ENCODE peak calls at places on chromosomes 1 and 21, in eight cellular contexts. One of them, this sample, is unnamed.

GRCh38 chr1:30845891-30846290 is 62.7 kb downstream of the SDC3 start:
- DNase-seq in BE2C: no peak
- DNase-seq in heart left ventricle: no peak
- DNase-seq in fibroblast of villous mesenchyme: no peak
- DNase-seq in pancreas: no peak
- DNase-seq in esophagus squamous epithelium: no peak
- DNase-seq in heart right ventricle: no peak
- DNase-seq in left ventricle myocardium inferior: no peak
- DNase-seq in this sample: no peak

GRCh38 chr1:6121021-6121421 is 59.1 kb downstream of the CHD5 start:
- DNase-seq in left ventricle myocardium inferior: no peak
- DNase-seq in heart right ventricle: no peak
- DNase-seq in fibroblast of villous mesenchyme: no peak
- DNase-seq in esophagus squamous epithelium: no peak
- DNase-seq in BE2C: no peak
- DNase-seq in heart left ventricle: peak
- DNase-seq in pancreas: no peak
- DNase-seq in this sample: no peak

GRCh38 chr21:42746593-42747266 is 93.3 kb downstream of the PDE9A start:
- DNase-seq in pancreas: no peak
- DNase-seq in fibroblast of villous mesenchyme: no peak
- DNase-seq in heart left ventricle: peak
- DNase-seq in heart right ventricle: peak
- DNase-seq in esophagus squamous epithelium: no peak
- DNase-seq in left ventricle myocardium inferior: peak
- DNase-seq in BE2C: no peak
- DNase-seq in this sample: no peak

GRCh38 chr1:2540816-2541492 is 10.9 kb upstream of the HES5 start:
- DNase-seq in heart right ventricle: no peak
- DNase-seq in BE2C: no peak
- DNase-seq in fibroblast of villous mesenchyme: no peak
- DNase-seq in pancreas: no peak
- DNase-seq in esophagus squamous epithelium: no peak
- DNase-seq in left ventricle myocardium inferior: no peak
- DNase-seq in heart left ventricle: no peak
- DNase-seq in this sample: no peak

GRCh38 chr1:95247607-95248006 is 13.6 kb downstream of the RWDD3 start:
- DNase-seq in pancreas: no peak
- DNase-seq in left ventricle myocardium inferior: no peak
- DNase-seq in fibroblast of villous mesenchyme: no peak
- DNase-seq in heart left ventricle: no peak
- DNase-seq in BE2C: no peak
- DNase-seq in heart right ventricle: peak
- DNase-seq in esophagus squamous epithelium: no peak
- DNase-seq in this sample: no peak

GRCh38 chr1:202184750-202185460 is 8.7 kb upstream of the LGR6 start:
- DNase-seq in BE2C: peak
- DNase-seq in pancreas: peak
- DNase-seq in fibroblast of villous mesenchyme: peak
- DNase-seq in esophagus squamous epithelium: no peak
- DNase-seq in left ventricle myocardium inferior: peak
- DNase-seq in heart right ventricle: peak
- DNase-seq in heart left ventricle: peak
- DNase-seq in this sample: peak

GRCh38 chr1:180168786-180169640 is 14.3 kb downstream of the QSOX1 start:
- DNase-seq in heart right ventricle: no peak
- DNase-seq in heart left ventricle: no peak
- DNase-seq in pancreas: peak
- DNase-seq in BE2C: peak
- DNase-seq in esophagus squamous epithelium: no peak
- DNase-seq in left ventricle myocardium inferior: no peak
- DNase-seq in fibroblast of villous mesenchyme: peak
- DNase-seq in this sample: peak

GRCh38 chr1:227390525-227390924 is 72.2 kb upstream of the CDC42BPA start:
- DNase-seq in esophagus squamous epithelium: no peak
- DNase-seq in heart right ventricle: no peak
- DNase-seq in heart left ventricle: no peak
- DNase-seq in BE2C: no peak
- DNase-seq in left ventricle myocardium inferior: no peak
- DNase-seq in fibroblast of villous mesenchyme: no peak
- DNase-seq in pancreas: no peak
- DNase-seq in this sample: peak

GRCh38 chr1:214551052-214551435 is 358 bp downstream of the PTPN14 start:
- DNase-seq in pancreas: peak
- DNase-seq in fibroblast of villous mesenchyme: no peak
- DNase-seq in heart right ventricle: peak
- DNase-seq in heart left ventricle: peak
- DNase-seq in BE2C: peak
- DNase-seq in esophagus squamous epithelium: no peak
- DNase-seq in left ventricle myocardium inferior: peak
- DNase-seq in this sample: no peak

GRCh38 chr1:245154429-245155185 is at the start of gene KIF26B:
- DNase-seq in heart left ventricle: peak
- DNase-seq in pancreas: no peak
- DNase-seq in esophagus squamous epithelium: no peak
- DNase-seq in BE2C: peak
- DNase-seq in fibroblast of villous mesenchyme: peak
- DNase-seq in left ventricle myocardium inferior: no peak
- DNase-seq in heart right ventricle: peak
- DNase-seq in this sample: peak

DNA sequence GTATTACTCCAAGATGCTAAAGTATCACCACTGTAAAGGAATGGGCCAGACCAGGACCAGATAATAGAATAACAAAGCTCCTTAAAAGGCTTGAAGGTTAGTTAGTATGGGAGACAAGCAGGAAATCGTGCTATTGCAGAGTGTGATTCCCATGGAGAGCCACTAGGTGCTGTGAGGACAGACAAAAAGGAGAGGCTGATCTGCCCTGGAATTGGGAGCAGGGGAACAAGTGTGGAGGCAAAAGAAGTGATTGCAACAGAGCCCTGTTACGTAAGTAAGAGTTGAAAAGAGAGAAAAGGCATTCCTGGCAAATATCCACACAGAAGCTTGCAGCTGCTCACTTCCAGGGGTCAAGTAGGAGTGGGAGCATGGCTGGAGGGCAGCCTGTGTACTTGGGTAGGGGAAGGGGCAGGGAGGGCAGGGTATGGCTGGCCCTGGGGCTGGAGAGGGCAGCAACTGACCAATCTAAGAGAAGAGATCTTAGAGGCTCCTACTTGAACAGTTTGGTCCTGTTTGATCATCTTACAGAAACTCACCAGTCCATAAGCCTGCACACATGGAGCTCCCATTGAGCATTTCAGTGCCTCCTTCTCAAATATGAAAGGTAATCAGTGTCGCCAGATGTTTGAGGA is 207.7 kb upstream of the GJB5 start:
- DNase-seq in heart right ventricle: no peak
- DNase-seq in esophagus squamous epithelium: no peak
- DNase-seq in BE2C: no peak
- DNase-seq in pancreas: no peak
- DNase-seq in fibroblast of villous mesenchyme: peak
- DNase-seq in heart left ventricle: no peak
- DNase-seq in left ventricle myocardium inferior: no peak
- DNase-seq in this sample: no peak
- TF ChIP-seq CTCF in heart right ventricle: no peak
- TF ChIP-seq CTCF in esophagus squamous epithelium: no peak
- TF ChIP-seq CTCF in BE2C: peak
- TF ChIP-seq CTCF in pancreas: no peak
- TF ChIP-seq CTCF in fibroblast of villous mesenchyme: no peak
- TF ChIP-seq CTCF in heart left ventricle: no peak
- TF ChIP-seq CTCF in left ventricle myocardium inferior: no peak
- TF ChIP-seq CTCF in this sample: no peak

GRCh38 chr1:10667815-10668214 is 128.6 kb downstream of the CASZ1 start:
- DNase-seq in BE2C: peak
- DNase-seq in left ventricle myocardium inferior: no peak
- DNase-seq in heart left ventricle: no peak
- DNase-seq in esophagus squamous epithelium: no peak
- DNase-seq in pancreas: no peak
- DNase-seq in fibroblast of villous mesenchyme: no peak
- DNase-seq in heart right ventricle: no peak
- DNase-seq in this sample: no peak
- H3K4me3 ChIP-seq in BE2C: no peak
- H3K4me3 ChIP-seq in left ventricle myocardium inferior: no peak
- H3K4me3 ChIP-seq in heart left ventricle: no peak
- H3K4me3 ChIP-seq in esophagus squamous epithelium: no peak
- H3K4me3 ChIP-seq in pancreas: no peak
- H3K4me3 ChIP-seq in fibroblast of villous mesenchyme: no peak
- H3K4me3 ChIP-seq in heart right ventricle: no peak
- H3K4me3 ChIP-seq in this sample: no peak

GRCh38 chr1:167208624-167208976 is 12.1 kb upstream of the POU2F1 start:
- DNase-seq in heart left ventricle: no peak
- DNase-seq in heart right ventricle: no peak
- DNase-seq in fibroblast of villous mesenchyme: no peak
- DNase-seq in BE2C: no peak
- DNase-seq in pancreas: no peak
- DNase-seq in esophagus squamous epithelium: no peak
- DNase-seq in left ventricle myocardium inferior: no peak
- DNase-seq in this sample: no peak
- TF ChIP-seq CTCF in heart left ventricle: no peak
- TF ChIP-seq CTCF in heart right ventricle: no peak
- TF ChIP-seq CTCF in fibroblast of villous mesenchyme: no peak
- TF ChIP-seq CTCF in BE2C: no peak
- TF ChIP-seq CTCF in pancreas: no peak
- TF ChIP-seq CTCF in esophagus squamous epithelium: no peak
- TF ChIP-seq CTCF in left ventricle myocardium inferior: no peak
- TF ChIP-seq CTCF in this sample: no peak

GRCh38 chr1:84303154-84303830 is 1.8 kb downstream of the SAMD13 start:
- DNase-seq in pancreas: no peak
- DNase-seq in BE2C: no peak
- DNase-seq in esophagus squamous epithelium: no peak
- DNase-seq in fibroblast of villous mesenchyme: peak
- DNase-seq in heart right ventricle: no peak
- DNase-seq in left ventricle myocardium inferior: no peak
- DNase-seq in heart left ventricle: no peak
- DNase-seq in this sample: peak

GRCh38 chr1:84300501-84300900 is 1.0 kb upstream of the SAMD13 start:
- DNase-seq in left ventricle myocardium inferior: no peak
- DNase-seq in esophagus squamous epithelium: no peak
- DNase-seq in BE2C: no peak
- DNase-seq in heart right ventricle: no peak
- DNase-seq in heart left ventricle: no peak
- DNase-seq in pancreas: no peak
- DNase-seq in fibroblast of villous mesenchyme: no peak
- DNase-seq in this sample: no peak

GRCh38 chr1:84300991-84301758 is at the start of gene SAMD13:
- DNase-seq in pancreas: peak
- DNase-seq in fibroblast of villous mesenchyme: peak
- DNase-seq in heart left ventricle: no peak
- DNase-seq in heart right ventricle: peak
- DNase-seq in esophagus squamous epithelium: no peak
- DNase-seq in left ventricle myocardium inferior: peak
- DNase-seq in BE2C: peak
- DNase-seq in this sample: peak

GRCh38 chr1:84299536-84300260 is 1.8 kb upstream of the SAMD13 start:
- DNase-seq in BE2C: no peak
- DNase-seq in pancreas: no peak
- DNase-seq in heart left ventricle: no peak
- DNase-seq in heart right ventricle: no peak
- DNase-seq in esophagus squamous epithelium: no peak
- DNase-seq in left ventricle myocardium inferior: no peak
- DNase-seq in fibroblast of villous mesenchyme: peak
- DNase-seq in this sample: peak

GRCh38 chr1:84301759-84302380 is 362 bp downstream of the SAMD13 start:
- DNase-seq in left ventricle myocardium inferior: no peak
- DNase-seq in heart right ventricle: no peak
- DNase-seq in esophagus squamous epithelium: no peak
- DNase-seq in heart left ventricle: no peak
- DNase-seq in BE2C: no peak
- DNase-seq in fibroblast of villous mesenchyme: no peak
- DNase-seq in pancreas: no peak
- DNase-seq in this sample: no peak
- H3K4me3 ChIP-seq in left ventricle myocardium inferior: peak
- H3K4me3 ChIP-seq in heart right ventricle: peak
- H3K4me3 ChIP-seq in esophagus squamous epithelium: peak
- H3K4me3 ChIP-seq in heart left ventricle: peak
- H3K4me3 ChIP-seq in BE2C: peak
- H3K4me3 ChIP-seq in fibroblast of villous mesenchyme: no peak
- H3K4me3 ChIP-seq in pancreas: no peak
- H3K4me3 ChIP-seq in this sample: no peak

GRCh38 chr21:15534450-15534886 is 195.3 kb upstream of the USP25 start:
- DNase-seq in fibroblast of villous mesenchyme: no peak
- DNase-seq in BE2C: no peak
- DNase-seq in left ventricle myocardium inferior: no peak
- DNase-seq in heart left ventricle: no peak
- DNase-seq in esophagus squamous epithelium: no peak
- DNase-seq in pancreas: no peak
- DNase-seq in heart right ventricle: no peak
- DNase-seq in this sample: no peak
- TF ChIP-seq CTCF in fibroblast of villous mesenchyme: no peak
- TF ChIP-seq CTCF in BE2C: no peak
- TF ChIP-seq CTCF in left ventricle myocardium inferior: no peak
- TF ChIP-seq CTCF in heart left ventricle: no peak
- TF ChIP-seq CTCF in esophagus squamous epithelium: no peak
- TF ChIP-seq CTCF in pancreas: no peak
- TF ChIP-seq CTCF in heart right ventricle: no peak
- TF ChIP-seq CTCF in this sample: no peak

DNA sequence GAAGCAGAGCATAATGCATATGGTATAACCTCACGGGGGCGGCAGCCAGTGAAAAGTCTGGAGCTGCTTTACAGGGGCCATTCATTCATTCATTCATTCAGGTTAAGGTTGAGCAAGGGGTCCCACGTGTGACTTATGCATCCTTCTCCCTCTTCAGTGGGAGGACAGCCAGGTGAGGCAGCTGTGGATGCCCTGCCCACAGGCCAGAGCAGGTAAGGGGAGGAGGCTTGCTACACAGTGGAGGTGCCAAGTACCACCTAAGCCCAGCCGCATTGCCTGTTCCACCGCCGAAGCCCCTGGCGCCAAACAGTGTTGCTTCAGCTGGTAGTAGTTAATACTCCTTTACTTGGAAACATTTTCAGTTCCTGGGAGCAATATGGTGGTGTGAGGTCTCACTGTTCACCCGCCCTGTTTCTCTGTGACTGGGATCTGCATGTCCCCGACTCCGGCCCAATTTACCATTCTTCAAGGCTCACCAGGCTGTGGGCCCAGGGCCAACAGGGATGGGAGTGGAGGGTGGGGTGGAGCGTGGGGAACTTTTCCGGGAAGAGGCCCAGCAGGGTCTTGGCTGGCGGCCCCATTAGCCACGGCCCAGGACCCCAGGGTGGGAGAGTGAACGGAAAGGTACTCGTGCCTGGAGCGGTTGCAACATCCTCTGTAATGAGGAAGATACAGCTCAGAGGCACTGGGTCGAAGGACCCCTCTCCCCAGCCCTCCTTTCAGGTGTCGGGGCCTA is 722 bp upstream of the PODN start:
- DNase-seq in fibroblast of villous mesenchyme: peak
- DNase-seq in left ventricle myocardium inferior: peak
- DNase-seq in heart right ventricle: no peak
- DNase-seq in pancreas: no peak
- DNase-seq in heart left ventricle: peak
- DNase-seq in BE2C: no peak
- DNase-seq in esophagus squamous epithelium: no peak
- DNase-seq in this sample: peak
- H3K4me3 ChIP-seq in fibroblast of villous mesenchyme: peak
- H3K4me3 ChIP-seq in left ventricle myocardium inferior: peak
- H3K4me3 ChIP-seq in heart right ventricle: peak
- H3K4me3 ChIP-seq in pancreas: peak
- H3K4me3 ChIP-seq in heart left ventricle: peak
- H3K4me3 ChIP-seq in BE2C: peak
- H3K4me3 ChIP-seq in esophagus squamous epithelium: peak
- H3K4me3 ChIP-seq in this sample: peak

This sample was measured in cardiac fibroblast.